ENCODE peak calls at places on chromosomes 12 and 14, in eight cellular contexts. B is heart left ventricle, F is IMR-90, X is tibial artery, T is spleen, J is psoas muscle, G is GM23338, U is testis. N is an unnamed sample. For H3K4me1, the result is how much of the 10 kb centered on the place peaks cover.

GRCh38 chr14:105880616-105881015 is 354.2 kb downstream of the TMEM121 start:
- DNase-seq in B (no peak), F (no peak), X (peak), T (peak), J (peak), G (no peak), U (no peak), N (peak)

GRCh38 chr12:113374823-113375428 is 16.5 kb downstream of the PLBD2 start:
- DNase-seq in B (no peak), F (no peak), X (no peak), T (no peak), J (no peak), G (no peak), U (no peak), N (no peak)

GRCh38 chr12:112025808-112026375 is 12.7 kb downstream of the ERP29 start:
- DNase-seq in B (no peak), F (no peak), X (no peak), T (no peak), J (no peak), G (peak), U (no peak), N (no peak)

GRCh38 chr14:79735121-79735520 is 476.2 kb downstream of the DIO2 start:
- DNase-seq in B (no peak), F (no peak), X (no peak), T (no peak), J (no peak), G (no peak), U (no peak), N (no peak)

GRCh38 chr12:71392521-71393145 is 47.0 kb upstream of the LGR5 start:
- DNase-seq in B (no peak), F (peak), X (no peak), T (no peak), J (no peak), G (peak), U (peak), N (no peak)

GRCh38 chr14:93950948-93951668 is 24.0 kb downstream of the FAM181A start:
- DNase-seq in B (no peak), F (peak), X (no peak), T (no peak), J (no peak), G (no peak), U (no peak), N (no peak)

GRCh38 chr12:84763112-84763511 is 149.5 kb downstream of the SLC6A15 start:
- DNase-seq in B (no peak), F (peak), X (no peak), T (no peak), J (no peak), G (no peak), U (no peak), N (no peak)

GRCh38 chr14:67857778-67858350 is 38.3 kb downstream of the RAD51B start:
- DNase-seq in B (no peak), F (no peak), X (no peak), T (no peak), J (no peak), G (peak), U (no peak), N (no peak)

GRCh38 chr14:33026850-33027420 is 88.3 kb downstream of the NPAS3 start:
- DNase-seq in B (no peak), F (no peak), X (no peak), T (no peak), J (no peak), G (no peak), U (no peak), N (no peak)

GRCh38 chr12:128008341-128008740 is 258.6 kb upstream of the TMEM132C start:
- DNase-seq in B (no peak), F (no peak), X (no peak), T (no peak), J (no peak), G (no peak), U (no peak), N (no peak)

GRCh38 chr14:59464651-59465569 is at the start of gene GPR135:
- DNase-seq in B (peak), F (peak), X (peak), T (peak), J (peak), G (peak), U (peak), N (peak)

GRCh38 chr14:105526781-105527380 is 498 bp downstream of the TMEM121 start:
- DNase-seq in B (no peak), F (no peak), X (no peak), T (peak), J (no peak), G (peak), U (no peak), N (peak)

GRCh38 chr14:52873694-52874093 is 77.2 kb downstream of the FERMT2 start:
- DNase-seq in B (no peak), F (peak), X (peak), T (no peak), J (peak), G (no peak), U (no peak), N (no peak)

GRCh38 chr14:91980157-91980556 is 32.7 kb upstream of the FBLN5 start:
- DNase-seq in B (no peak), F (peak), X (no peak), T (no peak), J (no peak), G (no peak), U (no peak), N (no peak)

GRCh38 chr12:53653595-53653994 is 22.3 kb downstream of the ATP5MC2 start:
- DNase-seq in B (no peak), F (no peak), X (no peak), T (no peak), J (no peak), G (no peak), U (no peak), N (no peak)

GRCh38 chr12:52356031-52356761 is 11.1 kb downstream of the KRT85 start:
- DNase-seq in B (no peak), F (no peak), X (no peak), T (peak), J (no peak), G (no peak), U (no peak), N (no peak)
- H3K4me1 ChIP-seq in B (under half), F (under half), X (under half), T (under half), J (under half), G (under half), U (under half), N (under half)

GRCh38 chr14:85531141-85531593 is 1.2 kb downstream of the FLRT2 start:
- DNase-seq in B (peak), F (peak), X (no peak), T (peak), J (peak), G (peak), U (no peak), N (peak)

GRCh38 chr14:85532570-85532969 is 2.6 kb downstream of the FLRT2 start:
- DNase-seq in B (no peak), F (no peak), X (no peak), T (no peak), J (no peak), G (no peak), U (no peak), N (no peak)

GRCh38 chr14:85530626-85531025 is 682 bp downstream of the FLRT2 start:
- DNase-seq in B (no peak), F (no peak), X (no peak), T (no peak), J (no peak), G (no peak), U (no peak), N (no peak)

GRCh38 chr14:85532981-85533820 is 3.3 kb downstream of the FLRT2 start:
- DNase-seq in B (peak), F (peak), X (peak), T (no peak), J (peak), G (peak), U (peak), N (peak)

DNA sequence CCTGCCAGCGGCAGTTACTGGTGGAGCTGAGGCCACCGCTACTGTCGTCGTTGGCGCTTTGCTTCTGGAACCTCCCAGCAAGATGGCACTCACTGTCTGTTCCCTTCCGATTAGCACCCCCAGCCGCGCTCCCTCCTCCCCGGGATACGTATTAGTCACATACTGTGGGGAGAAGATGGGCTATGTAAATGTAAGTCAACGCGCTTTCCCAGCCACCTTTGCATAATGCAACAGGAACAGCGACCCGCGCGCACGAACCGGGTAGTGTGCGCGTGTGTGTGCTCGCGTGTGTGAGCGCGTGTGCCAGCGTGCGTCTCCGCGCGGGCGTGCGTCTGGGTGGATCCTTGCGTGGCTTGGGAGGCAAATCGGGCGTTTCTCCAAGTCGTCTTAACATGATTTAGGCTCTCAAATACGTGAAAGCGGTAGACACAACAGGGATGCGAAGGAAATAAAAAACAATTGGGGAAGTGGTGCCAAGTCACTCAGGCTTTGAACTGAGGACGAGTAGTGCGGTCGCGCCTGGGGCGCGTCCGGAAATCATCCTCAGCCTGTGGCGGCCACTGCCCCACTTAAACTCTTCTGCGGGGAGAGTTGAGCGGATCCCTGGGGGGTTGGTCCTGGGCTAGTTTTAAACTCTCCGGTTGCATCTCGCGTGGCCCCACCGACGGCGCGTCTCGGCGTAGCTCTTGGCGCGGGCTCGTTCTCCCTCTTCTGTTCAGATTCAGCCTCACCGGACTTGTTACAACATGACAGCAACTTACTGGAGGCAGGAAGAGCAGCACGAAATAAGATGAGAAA is 1.8 kb downstream of the FLRT2 start:
- DNase-seq in B (peak), F (peak), X (peak), T (peak), J (peak), G (peak), U (peak), N (peak)
- TF ChIP-seq CTCF in B (peak), F (peak), X (peak), T (no peak), J (peak), G (peak), U (no peak), N (peak)

DNA sequence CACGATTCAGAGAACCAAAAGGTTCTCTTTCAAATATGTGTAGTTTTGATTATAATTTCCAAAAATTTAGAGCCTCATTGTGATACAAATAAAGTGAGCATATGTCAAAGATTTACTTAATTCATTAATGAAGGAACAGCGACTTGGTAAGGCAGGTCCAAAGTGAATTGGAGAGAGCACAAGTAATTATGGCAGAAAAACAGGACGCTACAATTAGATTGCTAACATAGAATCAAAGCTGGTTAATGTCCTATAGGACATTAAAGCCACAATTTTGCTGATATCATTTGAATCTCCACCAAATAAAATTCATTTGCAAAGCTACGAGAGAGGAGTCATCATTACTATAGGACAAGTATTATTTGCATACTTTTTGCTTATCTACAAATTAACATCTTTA is 164.2 kb downstream of the CCER1 start:
- DNase-seq in B (no peak), F (no peak), X (no peak), T (no peak), J (no peak), G (no peak), U (no peak), N (no peak)
- H3K4me1 ChIP-seq in B (under half), F (under half), X (under half), T (under half), J (under half), G (under half), U (under half), N (under half)

DNA sequence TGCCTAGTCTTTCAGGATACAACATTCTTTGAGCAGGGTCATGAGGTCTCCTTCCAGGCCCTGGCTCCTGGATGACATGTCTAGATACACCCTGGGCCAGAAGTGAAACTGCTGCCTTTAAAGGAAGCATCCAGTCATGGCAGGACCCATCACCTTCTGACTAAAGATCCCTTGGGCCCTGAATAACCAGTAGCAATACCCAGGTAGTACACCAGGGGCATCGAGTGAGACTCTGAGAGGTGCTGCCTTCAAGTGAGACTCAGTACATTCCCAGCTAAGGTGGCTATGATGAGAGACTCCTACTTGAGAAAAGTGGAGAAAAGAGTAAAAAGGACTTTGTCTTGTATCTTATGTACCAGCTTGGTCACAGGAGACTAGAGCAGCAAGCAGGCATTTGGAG is 23.5 kb downstream of the OR6C68 start:
- DNase-seq in B (no peak), F (no peak), X (no peak), T (no peak), J (no peak), G (peak), U (no peak), N (no peak)
- TF ChIP-seq CTCF in B (no peak), F (no peak), X (no peak), T (no peak), J (no peak), G (peak), U (no peak), N (no peak)

GRCh38 chr14:56210570-56210969 is 92.4 kb downstream of the PELI2 start:
- DNase-seq in B (no peak), F (no peak), X (no peak), T (no peak), J (no peak), G (no peak), U (no peak), N (no peak)

GRCh38 chr14:56213288-56213687 is 95.1 kb downstream of the PELI2 start:
- DNase-seq in B (no peak), F (no peak), X (no peak), T (no peak), J (no peak), G (no peak), U (no peak), N (no peak)

GRCh38 chr14:56211844-56212243 is 93.6 kb downstream of the PELI2 start:
- DNase-seq in B (no peak), F (no peak), X (no peak), T (no peak), J (no peak), G (no peak), U (no peak), N (no peak)

GRCh38 chr14:56211124-56211523 is 92.9 kb downstream of the PELI2 start:
- DNase-seq in B (no peak), F (no peak), X (no peak), T (no peak), J (no peak), G (no peak), U (no peak), N (no peak)

DNA sequence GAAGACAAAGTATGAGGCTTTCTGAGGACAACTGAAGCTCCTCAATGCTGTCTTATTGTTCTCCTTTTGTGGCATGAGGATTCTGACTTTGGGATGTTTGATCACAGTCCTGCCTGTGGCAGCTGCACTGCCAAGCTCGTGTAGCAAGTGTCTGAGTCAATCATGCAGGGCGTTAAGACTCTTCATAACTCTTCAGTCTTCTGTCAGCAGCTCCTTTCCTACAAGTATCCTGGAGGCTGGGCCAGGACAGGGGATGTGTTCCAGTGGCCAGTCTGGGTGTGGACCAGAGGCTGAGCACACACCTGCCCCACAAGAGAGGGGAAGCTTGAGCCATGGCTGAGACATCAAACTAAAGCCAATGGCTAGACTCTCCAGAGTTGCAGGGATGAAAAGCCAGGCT is 94.3 kb downstream of the PELI2 start:
- DNase-seq in B (no peak), F (no peak), X (no peak), T (no peak), J (no peak), G (no peak), U (no peak), N (no peak)
- H3K4me1 ChIP-seq in B (under half), F (under half), X (under half), T (under half), J (under half), G (under half), U (under half), N (under half)

DNA sequence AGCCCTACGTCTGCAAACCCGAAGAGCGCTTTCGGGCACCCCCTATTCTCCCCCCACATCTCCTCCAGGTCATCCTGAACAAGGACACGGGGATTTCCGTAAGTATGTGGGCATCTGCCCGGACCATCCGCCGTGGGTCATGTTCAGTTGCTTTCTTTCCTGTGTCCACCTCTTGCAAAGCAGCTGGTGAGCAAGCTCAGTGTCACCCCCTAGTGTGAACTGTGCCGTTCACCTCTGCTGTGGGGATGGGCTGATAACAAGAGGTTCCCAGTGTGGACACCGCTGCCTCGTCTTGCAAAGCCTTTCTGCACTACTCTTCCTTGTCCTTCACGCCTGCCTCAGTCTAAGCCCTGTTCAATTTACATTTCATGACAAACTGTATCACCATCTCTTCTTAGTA is 8.6 kb downstream of the PRKAB1 start:
- DNase-seq in B (no peak), F (no peak), X (no peak), T (peak), J (no peak), G (no peak), U (no peak), N (no peak)
- TF ChIP-seq CTCF in B (no peak), F (no peak), X (no peak), T (no peak), J (no peak), G (peak), U (no peak), N (no peak)

GRCh38 chr12:49108958-49109404 is 1.7 kb downstream of the LMBR1L start:
- DNase-seq in B (peak), F (peak), X (peak), T (no peak), J (peak), G (no peak), U (peak), N (no peak)
- H3K4me1 ChIP-seq in B (half or more), F (under half), X (half or more), T (under half), J (under half), G (under half), U (under half), N (under half)

GRCh38 chr12:38544357-38545066 is 227.9 kb downstream of the ALG10B start:
- DNase-seq in B (no peak), F (no peak), X (no peak), T (no peak), J (no peak), G (peak), U (peak), N (no peak)
- TF ChIP-seq CTCF in B (no peak), F (no peak), X (no peak), T (no peak), J (no peak), G (peak), U (no peak), N (no peak)

DNA sequence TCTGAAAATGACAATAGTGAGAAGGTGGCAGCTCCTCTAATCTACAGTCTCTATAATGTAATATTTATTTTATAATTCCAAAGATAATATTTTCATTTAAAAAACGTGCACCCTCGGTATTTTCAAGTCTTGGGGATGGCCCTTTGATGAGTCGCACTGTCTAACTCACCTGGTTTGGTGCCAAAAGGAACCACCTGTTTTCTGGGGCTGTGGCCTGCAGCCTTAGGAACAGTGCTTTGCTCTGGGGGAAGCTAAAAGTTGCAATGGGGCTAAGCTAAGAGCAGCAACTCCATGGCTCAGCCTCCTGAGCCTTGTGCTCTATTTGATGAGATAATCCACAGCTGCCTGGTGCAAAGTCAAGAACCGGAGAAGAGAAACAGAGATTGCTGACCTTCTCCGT is 6.4 kb upstream of the ENDOU start:
- DNase-seq in B (no peak), F (no peak), X (no peak), T (no peak), J (no peak), G (no peak), U (no peak), N (no peak)
- H3K4me1 ChIP-seq in B (half or more), F (under half), X (under half), T (under half), J (under half), G (under half), U (under half), N (under half)

N was measured in kidney.